ENCODE peak calls at places on chromosome 7, in six cellular contexts. One of them, this sample, is unnamed.

GRCh38 chr7:3083350-3083749 is 39.7 kb upstream of the CARD11 start:
- DNase-seq in gastrocnemius medialis: no peak
- DNase-seq in CD8-positive, alpha-beta T cell: no peak
- DNase-seq in WERI-Rb-1: no peak
- DNase-seq in body of pancreas: no peak
- DNase-seq in pancreas: no peak
- DNase-seq in this sample: no peak

GRCh38 chr7:117119192-117119924 is 166.1 kb downstream of the ST7 start:
- DNase-seq in gastrocnemius medialis: peak
- DNase-seq in pancreas: peak
- DNase-seq in WERI-Rb-1: peak
- DNase-seq in body of pancreas: peak
- DNase-seq in CD8-positive, alpha-beta T cell: peak
- DNase-seq in this sample: peak

GRCh38 chr7:139773372-139773771 is 4.4 kb downstream of the HIPK2 start:
- DNase-seq in CD8-positive, alpha-beta T cell: no peak
- DNase-seq in gastrocnemius medialis: no peak
- DNase-seq in WERI-Rb-1: no peak
- DNase-seq in pancreas: no peak
- DNase-seq in body of pancreas: no peak
- DNase-seq in this sample: no peak

GRCh38 chr7:137591444-137591843 is 247.9 kb upstream of the PTN start:
- DNase-seq in body of pancreas: no peak
- DNase-seq in gastrocnemius medialis: no peak
- DNase-seq in pancreas: no peak
- DNase-seq in WERI-Rb-1: no peak
- DNase-seq in CD8-positive, alpha-beta T cell: no peak
- DNase-seq in this sample: no peak

GRCh38 chr7:149638566-149639320 is 134.6 kb downstream of the ZNF467 start:
- DNase-seq in pancreas: no peak
- DNase-seq in WERI-Rb-1: no peak
- DNase-seq in body of pancreas: no peak
- DNase-seq in CD8-positive, alpha-beta T cell: no peak
- DNase-seq in gastrocnemius medialis: no peak
- DNase-seq in this sample: peak

GRCh38 chr7:98870071-98870651 is 347 bp upstream of the TMEM130 start:
- DNase-seq in pancreas: no peak
- DNase-seq in WERI-Rb-1: peak
- DNase-seq in body of pancreas: peak
- DNase-seq in CD8-positive, alpha-beta T cell: peak
- DNase-seq in gastrocnemius medialis: no peak
- DNase-seq in this sample: no peak

GRCh38 chr7:30898411-30898810 is 13.2 kb upstream of the AQP1 start:
- DNase-seq in pancreas: peak
- DNase-seq in CD8-positive, alpha-beta T cell: no peak
- DNase-seq in WERI-Rb-1: no peak
- DNase-seq in body of pancreas: no peak
- DNase-seq in gastrocnemius medialis: no peak
- DNase-seq in this sample: no peak

GRCh38 chr7:2004841-2005351 is 227.8 kb downstream of the MAD1L1 start:
- DNase-seq in body of pancreas: peak
- DNase-seq in CD8-positive, alpha-beta T cell: no peak
- DNase-seq in WERI-Rb-1: no peak
- DNase-seq in gastrocnemius medialis: peak
- DNase-seq in pancreas: peak
- DNase-seq in this sample: no peak

GRCh38 chr7:120809260-120809659 is 48.7 kb downstream of the TSPAN12 start:
- DNase-seq in gastrocnemius medialis: no peak
- DNase-seq in body of pancreas: no peak
- DNase-seq in CD8-positive, alpha-beta T cell: no peak
- DNase-seq in WERI-Rb-1: no peak
- DNase-seq in pancreas: no peak
- DNase-seq in this sample: no peak

GRCh38 chr7:121872831-121873764 is at the start of gene PTPRZ1:
- DNase-seq in pancreas: peak
- DNase-seq in WERI-Rb-1: peak
- DNase-seq in CD8-positive, alpha-beta T cell: no peak
- DNase-seq in gastrocnemius medialis: no peak
- DNase-seq in body of pancreas: peak
- DNase-seq in this sample: no peak

GRCh38 chr7:5679741-5680473 is 101.6 kb downstream of the RNF216 start:
- DNase-seq in gastrocnemius medialis: peak
- DNase-seq in body of pancreas: no peak
- DNase-seq in CD8-positive, alpha-beta T cell: no peak
- DNase-seq in pancreas: no peak
- DNase-seq in WERI-Rb-1: no peak
- DNase-seq in this sample: peak

GRCh38 chr7:128353189-128353588 is 8.3 kb downstream of the PRRT4 start:
- DNase-seq in body of pancreas: no peak
- DNase-seq in WERI-Rb-1: no peak
- DNase-seq in pancreas: no peak
- DNase-seq in gastrocnemius medialis: no peak
- DNase-seq in CD8-positive, alpha-beta T cell: no peak
- DNase-seq in this sample: no peak

GRCh38 chr7:32093415-32094408 is 23.5 kb upstream of the PDE1C start:
- DNase-seq in WERI-Rb-1: no peak
- DNase-seq in pancreas: peak
- DNase-seq in CD8-positive, alpha-beta T cell: no peak
- DNase-seq in body of pancreas: peak
- DNase-seq in gastrocnemius medialis: no peak
- DNase-seq in this sample: peak

GRCh38 chr7:132709971-132710567 is 133.8 kb upstream of the PLXNA4 start:
- DNase-seq in gastrocnemius medialis: no peak
- DNase-seq in WERI-Rb-1: peak
- DNase-seq in pancreas: no peak
- DNase-seq in body of pancreas: no peak
- DNase-seq in CD8-positive, alpha-beta T cell: peak
- DNase-seq in this sample: no peak

GRCh38 chr7:42886866-42887509 is 24.9 kb downstream of the C7orf25 start:
- DNase-seq in pancreas: no peak
- DNase-seq in body of pancreas: no peak
- DNase-seq in CD8-positive, alpha-beta T cell: no peak
- DNase-seq in WERI-Rb-1: no peak
- DNase-seq in gastrocnemius medialis: no peak
- DNase-seq in this sample: no peak
- H3K4me3 ChIP-seq in pancreas: no peak
- H3K4me3 ChIP-seq in body of pancreas: no peak
- H3K4me3 ChIP-seq in CD8-positive, alpha-beta T cell: no peak
- H3K4me3 ChIP-seq in WERI-Rb-1: no peak
- H3K4me3 ChIP-seq in gastrocnemius medialis: no peak
- H3K4me3 ChIP-seq in this sample: no peak

GRCh38 chr7:56030340-56030739 is 20.9 kb downstream of the PSPH start:
- DNase-seq in pancreas: no peak
- DNase-seq in WERI-Rb-1: no peak
- DNase-seq in body of pancreas: no peak
- DNase-seq in CD8-positive, alpha-beta T cell: no peak
- DNase-seq in gastrocnemius medialis: no peak
- DNase-seq in this sample: no peak
- H3K27ac ChIP-seq in pancreas: no peak
- H3K27ac ChIP-seq in WERI-Rb-1: no peak
- H3K27ac ChIP-seq in body of pancreas: no peak
- H3K27ac ChIP-seq in CD8-positive, alpha-beta T cell: no peak
- H3K27ac ChIP-seq in gastrocnemius medialis: no peak
- H3K27ac ChIP-seq in this sample: no peak

DNA sequence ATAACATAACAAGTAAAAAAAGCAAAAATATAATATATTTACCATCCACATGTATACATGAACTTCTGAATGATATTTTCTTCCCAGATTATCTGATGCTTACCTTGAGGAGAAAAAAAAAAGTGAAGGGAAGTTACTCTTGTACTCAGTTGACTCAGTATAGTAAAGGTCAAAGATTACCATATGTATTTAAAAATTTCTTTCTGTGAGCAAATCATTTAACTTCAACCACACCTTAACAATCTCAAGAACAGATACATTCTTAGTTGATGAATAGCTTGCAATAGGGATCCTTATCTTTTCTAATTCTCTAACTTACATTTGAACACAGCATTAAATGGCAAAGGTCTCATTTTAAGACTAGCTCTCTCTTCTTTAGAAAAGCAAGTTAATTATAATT is 29.8 kb downstream of the PRR15 start:
- DNase-seq in body of pancreas: no peak
- DNase-seq in gastrocnemius medialis: no peak
- DNase-seq in WERI-Rb-1: no peak
- DNase-seq in pancreas: no peak
- DNase-seq in CD8-positive, alpha-beta T cell: no peak
- DNase-seq in this sample: no peak
- TF ChIP-seq CTCF in body of pancreas: no peak
- TF ChIP-seq CTCF in gastrocnemius medialis: no peak
- TF ChIP-seq CTCF in WERI-Rb-1: no peak
- TF ChIP-seq CTCF in pancreas: no peak
- TF ChIP-seq CTCF in CD8-positive, alpha-beta T cell: no peak
- TF ChIP-seq CTCF in this sample: no peak

GRCh38 chr7:37046680-37047079 is 322.4 kb upstream of the AOAH start:
- DNase-seq in pancreas: no peak
- DNase-seq in gastrocnemius medialis: no peak
- DNase-seq in WERI-Rb-1: no peak
- DNase-seq in CD8-positive, alpha-beta T cell: no peak
- DNase-seq in body of pancreas: no peak
- DNase-seq in this sample: no peak
- H3K4me3 ChIP-seq in pancreas: no peak
- H3K4me3 ChIP-seq in gastrocnemius medialis: no peak
- H3K4me3 ChIP-seq in WERI-Rb-1: no peak
- H3K4me3 ChIP-seq in CD8-positive, alpha-beta T cell: no peak
- H3K4me3 ChIP-seq in body of pancreas: no peak
- H3K4me3 ChIP-seq in this sample: no peak

GRCh38 chr7:35718047-35718446 is 23.1 kb upstream of the HERPUD2 start:
- DNase-seq in CD8-positive, alpha-beta T cell: no peak
- DNase-seq in pancreas: no peak
- DNase-seq in WERI-Rb-1: no peak
- DNase-seq in gastrocnemius medialis: no peak
- DNase-seq in body of pancreas: no peak
- DNase-seq in this sample: no peak

GRCh38 chr7:35717516-35717915 is 22.6 kb upstream of the HERPUD2 start:
- DNase-seq in pancreas: no peak
- DNase-seq in CD8-positive, alpha-beta T cell: no peak
- DNase-seq in body of pancreas: no peak
- DNase-seq in gastrocnemius medialis: no peak
- DNase-seq in WERI-Rb-1: no peak
- DNase-seq in this sample: no peak

GRCh38 chr7:35714862-35715261 is 19.9 kb upstream of the HERPUD2 start:
- DNase-seq in body of pancreas: no peak
- DNase-seq in WERI-Rb-1: no peak
- DNase-seq in pancreas: no peak
- DNase-seq in gastrocnemius medialis: no peak
- DNase-seq in CD8-positive, alpha-beta T cell: no peak
- DNase-seq in this sample: no peak

GRCh38 chr7:35716038-35716803 is 21.3 kb upstream of the HERPUD2 start:
- DNase-seq in gastrocnemius medialis: peak
- DNase-seq in WERI-Rb-1: no peak
- DNase-seq in CD8-positive, alpha-beta T cell: no peak
- DNase-seq in pancreas: no peak
- DNase-seq in body of pancreas: peak
- DNase-seq in this sample: no peak

GRCh38 chr7:35717013-35717412 is 22.1 kb upstream of the HERPUD2 start:
- DNase-seq in pancreas: no peak
- DNase-seq in WERI-Rb-1: no peak
- DNase-seq in CD8-positive, alpha-beta T cell: no peak
- DNase-seq in gastrocnemius medialis: no peak
- DNase-seq in body of pancreas: no peak
- DNase-seq in this sample: no peak
- H3K27ac ChIP-seq in pancreas: no peak
- H3K27ac ChIP-seq in WERI-Rb-1: no peak
- H3K27ac ChIP-seq in CD8-positive, alpha-beta T cell: no peak
- H3K27ac ChIP-seq in gastrocnemius medialis: peak
- H3K27ac ChIP-seq in body of pancreas: peak
- H3K27ac ChIP-seq in this sample: peak

GRCh38 chr7:49787980-49788379 is 14.5 kb downstream of the VWC2 start:
- DNase-seq in gastrocnemius medialis: no peak
- DNase-seq in body of pancreas: no peak
- DNase-seq in WERI-Rb-1: no peak
- DNase-seq in CD8-positive, alpha-beta T cell: no peak
- DNase-seq in pancreas: no peak
- DNase-seq in this sample: no peak

GRCh38 chr7:49789736-49790135 is 16.3 kb downstream of the VWC2 start:
- DNase-seq in body of pancreas: no peak
- DNase-seq in WERI-Rb-1: no peak
- DNase-seq in CD8-positive, alpha-beta T cell: no peak
- DNase-seq in gastrocnemius medialis: no peak
- DNase-seq in pancreas: no peak
- DNase-seq in this sample: no peak

GRCh38 chr7:49790209-49790608 is 16.8 kb downstream of the VWC2 start:
- DNase-seq in WERI-Rb-1: no peak
- DNase-seq in pancreas: no peak
- DNase-seq in gastrocnemius medialis: no peak
- DNase-seq in body of pancreas: no peak
- DNase-seq in CD8-positive, alpha-beta T cell: no peak
- DNase-seq in this sample: no peak

GRCh38 chr7:49791089-49791741 is 17.8 kb downstream of the VWC2 start:
- DNase-seq in body of pancreas: no peak
- DNase-seq in WERI-Rb-1: peak
- DNase-seq in CD8-positive, alpha-beta T cell: no peak
- DNase-seq in pancreas: no peak
- DNase-seq in gastrocnemius medialis: no peak
- DNase-seq in this sample: no peak

GRCh38 chr7:49788455-49789059 is 15.1 kb downstream of the VWC2 start:
- DNase-seq in body of pancreas: no peak
- DNase-seq in gastrocnemius medialis: no peak
- DNase-seq in WERI-Rb-1: no peak
- DNase-seq in CD8-positive, alpha-beta T cell: no peak
- DNase-seq in pancreas: no peak
- DNase-seq in this sample: no peak
- TF ChIP-seq CTCF in body of pancreas: no peak
- TF ChIP-seq CTCF in gastrocnemius medialis: no peak
- TF ChIP-seq CTCF in WERI-Rb-1: no peak
- TF ChIP-seq CTCF in CD8-positive, alpha-beta T cell: no peak
- TF ChIP-seq CTCF in pancreas: no peak
- TF ChIP-seq CTCF in this sample: no peak

DNA sequence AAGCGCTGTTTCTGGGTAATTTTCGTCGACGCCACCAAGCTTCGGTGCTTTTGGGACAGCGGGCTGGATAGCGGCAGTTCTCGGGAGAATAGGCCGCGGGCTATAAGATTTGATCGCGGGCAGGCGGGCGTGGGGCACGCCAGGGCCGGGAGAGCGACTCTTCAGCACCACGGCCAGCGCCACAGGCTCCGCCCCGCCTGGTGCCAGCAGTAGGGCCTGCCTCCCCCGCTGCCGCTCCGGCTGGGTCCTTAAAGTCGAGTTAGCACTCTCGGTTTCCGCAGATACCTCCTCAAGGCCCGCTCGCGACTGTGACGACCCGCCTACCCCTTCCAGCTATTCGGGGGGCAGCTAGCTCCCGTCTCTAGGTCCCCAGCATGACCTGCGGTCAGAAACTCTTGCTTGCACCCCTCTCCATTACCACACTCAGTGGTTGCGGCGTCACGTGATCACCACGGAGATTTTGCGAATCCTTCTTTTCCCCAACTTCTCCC is 9.4 kb downstream of the NXPH1 start:
- DNase-seq in body of pancreas: peak
- DNase-seq in pancreas: peak
- DNase-seq in CD8-positive, alpha-beta T cell: peak
- DNase-seq in gastrocnemius medialis: no peak
- DNase-seq in WERI-Rb-1: peak
- DNase-seq in this sample: no peak
- H3K4me3 ChIP-seq in body of pancreas: no peak
- H3K4me3 ChIP-seq in pancreas: no peak
- H3K4me3 ChIP-seq in CD8-positive, alpha-beta T cell: no peak
- H3K4me3 ChIP-seq in gastrocnemius medialis: no peak
- H3K4me3 ChIP-seq in WERI-Rb-1: peak
- H3K4me3 ChIP-seq in this sample: no peak